ENCODE peak calls at places on chromosomes 1 and 21, in nine cellular contexts. V is H9, R is aorta, L is lung, T is pancreas, I is stomach, W is SK-N-SH, A is body of pancreas, S is Panc1. Y is an unnamed sample.
A peak's percentile ranks its signal among the peaks of the same experiment; 100 is the strongest.

GRCh38 chr1:50103615-50104081 is 5.1 kb upstream of the ELAVL4 start:
- DNase-seq in I (no peak), W (peak; percentile 69), A (no peak), T (no peak), L (no peak), V (no peak), R (no peak), S (no peak), Y (peak; percentile 33)

GRCh38 chr1:6823822-6824221 is 38.6 kb downstream of the CAMTA1 start:
- DNase-seq in A (no peak), L (no peak), W (no peak), V (no peak), T (no peak), S (no peak), R (no peak), I (no peak), Y (no peak)

GRCh38 chr1:198411240-198411639 is 129.2 kb downstream of the ATP6V1G3 start:
- DNase-seq in V (no peak), S (no peak), L (no peak), I (no peak), A (no peak), T (no peak), W (no peak), R (no peak), Y (no peak)

GRCh38 chr1:201134405-201134804 is 7.4 kb upstream of the ASCL5 start:
- DNase-seq in L (no peak), A (no peak), I (no peak), R (no peak), W (no peak), V (no peak), T (no peak), S (no peak), Y (no peak)

GRCh38 chr21:38965910-38966504 is 160.3 kb downstream of the ETS2 start:
- DNase-seq in L (peak; percentile 88), V (peak; percentile 83), T (peak; percentile 82), A (peak; percentile 84), W (peak; percentile 29), I (peak; percentile 81), S (no peak), R (no peak), Y (no peak)

GRCh38 chr21:45048968-45049367 is 25.4 kb upstream of the ADARB1 start:
- DNase-seq in V (no peak), R (no peak), W (no peak), I (no peak), S (no peak), T (no peak), L (no peak), A (no peak), Y (no peak)

GRCh38 chr1:221435510-221435909 is 306.4 kb downstream of the DUSP10 start:
- DNase-seq in A (no peak), W (peak; percentile 58), S (no peak), L (no peak), R (no peak), I (no peak), V (no peak), T (no peak), Y (no peak)

GRCh38 chr1:89610457-89610991 is 22.4 kb upstream of the LRRC8C start:
- DNase-seq in L (no peak), V (no peak), A (no peak), T (no peak), R (no peak), I (no peak), W (no peak), S (no peak), Y (no peak)

GRCh38 chr1:30336550-30337426 is 386.6 kb downstream of the MATN1 start:
- DNase-seq in I (no peak), L (no peak), R (peak; percentile 48), S (no peak), V (no peak), W (no peak), A (no peak), T (no peak), Y (no peak)

GRCh38 chr1:235127774-235128452 is 724 bp downstream of the TOMM20 start:
- DNase-seq in T (no peak), S (no peak), V (no peak), L (no peak), A (no peak), R (no peak), I (no peak), W (no peak), Y (peak; percentile 45)

GRCh38 chr1:61776091-61776490 is 33.8 kb downstream of the PATJ start:
- DNase-seq in L (no peak), I (no peak), V (no peak), T (no peak), R (no peak), S (no peak), W (no peak), A (no peak), Y (no peak)

GRCh38 chr1:59856725-59857338 is 42.1 kb downstream of the HOOK1 start:
- DNase-seq in L (no peak), I (peak; percentile 57), V (no peak), W (no peak), T (peak; percentile 55), R (no peak), S (no peak), A (peak; percentile 50), Y (no peak)

GRCh38 chr1:117770981-117771531 is 158.4 kb downstream of the GDAP2 start:
- DNase-seq in L (no peak), R (no peak), V (no peak), W (no peak), I (no peak), A (no peak), T (no peak), S (no peak), Y (no peak)

GRCh38 chr1:185227161-185227560 is 70.2 kb downstream of the SWT1 start:
- DNase-seq in R (no peak), T (no peak), S (no peak), W (no peak), A (no peak), I (no peak), L (no peak), V (no peak), Y (no peak)

GRCh38 chr1:42971848-42972291 is 13.2 kb upstream of the SLC2A1 start:
- DNase-seq in A (no peak), R (no peak), T (no peak), L (no peak), I (no peak), W (no peak), S (no peak), V (no peak), Y (peak; percentile 55)

GRCh38 chr1:209318302-209319056 is 265.0 kb upstream of the CAMK1G start:
- DNase-seq in S (no peak), A (no peak), L (no peak), I (no peak), T (no peak), V (no peak), W (no peak), R (no peak), Y (no peak)

GRCh38 chr1:153375511-153375910 is at the start of gene S100A12:
- DNase-seq in W (no peak), S (no peak), A (no peak), V (no peak), R (no peak), L (no peak), I (no peak), T (no peak), Y (no peak)

GRCh38 chr1:61391730-61392129 is 309.4 kb downstream of the NFIA start:
- DNase-seq in I (no peak), L (no peak), S (no peak), R (no peak), A (no peak), V (no peak), W (no peak), T (no peak), Y (no peak)

GRCh38 chr1:22639286-22639685 is 2.9 kb downstream of the C1QA start:
- DNase-seq in A (no peak), T (no peak), R (no peak), L (no peak), W (no peak), S (no peak), I (no peak), V (peak; percentile 84), Y (peak; percentile 80)

GRCh38 chr1:203331224-203331623 is 19.7 kb downstream of the FMOD start:
- DNase-seq in T (no peak), L (no peak), R (no peak), V (no peak), S (no peak), W (no peak), A (no peak), I (no peak), Y (no peak)
- H3K27me3 ChIP-seq in T (no peaks in the 10 kb centered on the region), L (no peaks in the 10 kb centered on the region), R (no peaks in the 10 kb centered on the region), V (peaks cover 8% of the 10 kb centered on the region), S (peaks cover 12% of the 10 kb centered on the region), W (no peaks in the 10 kb centered on the region), A (no peaks in the 10 kb centered on the region), I (no peaks in the 10 kb centered on the region), Y (no peaks in the 10 kb centered on the region)

GRCh38 chr1:4964634-4965345 is 310.4 kb downstream of the AJAP1 start:
- DNase-seq in V (no peak), I (no peak), S (no peak), R (no peak), T (no peak), L (no peak), W (no peak), A (no peak), Y (no peak)
- H3K9me3 ChIP-seq in V (no peaks in the 10 kb centered on the region), I (no peaks in the 10 kb centered on the region), S (no peaks in the 10 kb centered on the region), R (no peaks in the 10 kb centered on the region), T (no peaks in the 10 kb centered on the region), L (no peaks in the 10 kb centered on the region), W (no peaks in the 10 kb centered on the region), A (no peaks in the 10 kb centered on the region), Y (no peaks in the 10 kb centered on the region)

GRCh38 chr1:21182181-21182711 is 5.5 kb upstream of the EIF4G3 start:
- DNase-seq in V (no peak), R (peak; percentile 39), S (no peak), W (no peak), I (no peak), A (no peak), T (no peak), L (no peak), Y (no peak)

GRCh38 chr1:21189906-21190500 is 13.3 kb upstream of the EIF4G3 start:
- DNase-seq in R (no peak), W (no peak), I (no peak), A (no peak), V (no peak), S (no peak), T (no peak), L (no peak), Y (no peak)

GRCh38 chr1:21184266-21184665 is 7.6 kb upstream of the EIF4G3 start:
- DNase-seq in W (no peak), R (no peak), V (no peak), T (no peak), A (no peak), L (no peak), I (no peak), S (no peak), Y (no peak)

GRCh38 chr1:21185221-21185731 is 8.6 kb upstream of the EIF4G3 start:
- DNase-seq in V (no peak), I (no peak), L (no peak), T (no peak), S (no peak), R (no peak), W (no peak), A (no peak), Y (no peak)
- H3K27me3 ChIP-seq in V (peaks cover 44% of the 10 kb centered on the region), I (no peaks in the 10 kb centered on the region), L (no peaks in the 10 kb centered on the region), T (no peaks in the 10 kb centered on the region), S (no peaks in the 10 kb centered on the region), R (no peaks in the 10 kb centered on the region), W (no peaks in the 10 kb centered on the region), A (no peaks in the 10 kb centered on the region), Y (no peaks in the 10 kb centered on the region)

DNA sequence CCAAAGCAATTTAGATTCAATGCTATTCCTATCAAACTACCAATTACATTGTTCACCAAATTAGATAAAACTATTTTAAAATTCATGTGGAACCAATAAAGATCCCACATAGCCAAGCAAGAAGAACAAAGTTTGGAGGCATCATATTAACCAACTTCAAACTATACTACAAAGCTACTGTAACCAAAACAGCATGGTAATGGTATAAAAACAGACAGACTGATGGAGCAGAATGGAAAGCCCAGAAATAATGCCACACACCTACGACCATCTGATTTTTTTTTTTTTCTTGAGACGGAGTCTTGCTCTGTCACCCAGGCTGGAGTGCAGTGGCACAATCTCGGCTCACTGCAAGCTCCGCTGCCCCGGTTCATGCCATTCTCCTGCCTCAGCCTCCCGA is 7.1 kb downstream of the ZNF124 start:
- DNase-seq in W (no peak), S (no peak), T (no peak), V (no peak), A (no peak), R (no peak), L (no peak), I (no peak), Y (no peak)
- H3K9me3 ChIP-seq in W (peaks cover 63% of the 10 kb centered on the region), S (peaks cover 56% of the 10 kb centered on the region), T (no peaks in the 10 kb centered on the region), V (peaks cover 4% of the 10 kb centered on the region), A (no peaks in the 10 kb centered on the region), R (peaks cover 3% of the 10 kb centered on the region), L (peaks cover 8% of the 10 kb centered on the region), I (peaks cover 19% of the 10 kb centered on the region), Y (peaks cover 18% of the 10 kb centered on the region)